ENCODE peak calls at places on chromosomes 4 and X, in four cellular contexts. One of them, this sample, is unnamed.
A peak's percentile ranks its signal among the peaks of the same experiment; 100 is the strongest.

GRCh38 chr4:47050986-47051725 is 19.8 kb downstream of the GABRB1 start:
- DNase-seq in pancreas: no peak
- DNase-seq in fibroblast of pulmonary artery: no peak
- DNase-seq in tibial nerve: no peak
- DNase-seq in this sample: no peak

GRCh38 chrX:4710618-4711433 is 997.4 kb upstream of the PRKX start:
- DNase-seq in pancreas: peak; percentile 31
- DNase-seq in fibroblast of pulmonary artery: no peak
- DNase-seq in tibial nerve: no peak
- DNase-seq in this sample: no peak

GRCh38 chrX:40144576-40144975 is 46.8 kb upstream of the BCOR start:
- DNase-seq in pancreas: no peak
- DNase-seq in fibroblast of pulmonary artery: no peak
- DNase-seq in tibial nerve: no peak
- DNase-seq in this sample: no peak

GRCh38 chr4:41360911-41361830 is 104.4 kb downstream of the UCHL1 start:
- DNase-seq in pancreas: peak; percentile 31
- DNase-seq in fibroblast of pulmonary artery: peak; percentile 24
- DNase-seq in tibial nerve: no peak
- DNase-seq in this sample: peak; percentile 18

GRCh38 chr4:26746742-26747351 is 113.8 kb upstream of the STIM2 start:
- DNase-seq in pancreas: no peak
- DNase-seq in fibroblast of pulmonary artery: no peak
- DNase-seq in tibial nerve: no peak
- DNase-seq in this sample: no peak

GRCh38 chr4:8269535-8270417 is at the start of gene HTRA3:
- DNase-seq in pancreas: no peak
- DNase-seq in fibroblast of pulmonary artery: peak; percentile 64
- DNase-seq in tibial nerve: peak; percentile 45
- DNase-seq in this sample: no peak

GRCh38 chr4:7425591-7426468 is 8.9 kb downstream of the PSAPL1 start:
- DNase-seq in pancreas: no peak
- DNase-seq in fibroblast of pulmonary artery: no peak
- DNase-seq in tibial nerve: no peak
- DNase-seq in this sample: no peak

GRCh38 chr4:29708473-29708872 is 1011.7 kb upstream of the PCDH7 start:
- DNase-seq in pancreas: no peak
- DNase-seq in fibroblast of pulmonary artery: peak; percentile 2
- DNase-seq in tibial nerve: no peak
- DNase-seq in this sample: peak; percentile 13

GRCh38 chrX:45710081-45710801 is 509.6 kb upstream of the DIPK2B start:
- DNase-seq in pancreas: no peak
- DNase-seq in fibroblast of pulmonary artery: peak; percentile 59
- DNase-seq in tibial nerve: no peak
- DNase-seq in this sample: peak; percentile 95

GRCh38 chr4:164012396-164013027 is 518.0 kb downstream of the TMA16 start:
- DNase-seq in pancreas: no peak
- DNase-seq in fibroblast of pulmonary artery: peak; percentile 1
- DNase-seq in tibial nerve: no peak
- DNase-seq in this sample: peak; percentile 33

GRCh38 chrX:50111762-50112161 is 89.0 kb downstream of the AKAP4 start:
- DNase-seq in pancreas: peak; percentile 60
- DNase-seq in fibroblast of pulmonary artery: no peak
- DNase-seq in tibial nerve: no peak
- DNase-seq in this sample: no peak

GRCh38 chrX:152412105-152412504 is 39.0 kb downstream of the GABRA3 start:
- DNase-seq in pancreas: no peak
- DNase-seq in fibroblast of pulmonary artery: no peak
- DNase-seq in tibial nerve: no peak
- DNase-seq in this sample: no peak

GRCh38 chr4:163875327-163875726 is 380.8 kb downstream of the TMA16 start:
- DNase-seq in pancreas: no peak
- DNase-seq in fibroblast of pulmonary artery: no peak
- DNase-seq in tibial nerve: no peak
- DNase-seq in this sample: no peak

GRCh38 chr4:176270669-176271068 is 1.6 kb upstream of the ASB5 start:
- DNase-seq in pancreas: no peak
- DNase-seq in fibroblast of pulmonary artery: peak; percentile 92
- DNase-seq in tibial nerve: no peak
- DNase-seq in this sample: peak; percentile 98

GRCh38 chr4:151407466-151408379 is 1.3 kb upstream of the FHIP1A start:
- DNase-seq in pancreas: peak; percentile 35
- DNase-seq in fibroblast of pulmonary artery: no peak
- DNase-seq in tibial nerve: no peak
- DNase-seq in this sample: peak; percentile 5

GRCh38 chr4:53196872-53197759 is 168.7 kb downstream of the SCFD2 start:
- DNase-seq in pancreas: no peak
- DNase-seq in fibroblast of pulmonary artery: peak; percentile 95
- DNase-seq in tibial nerve: no peak
- DNase-seq in this sample: peak; percentile 90

GRCh38 chr4:182015893-182016292 is 227.3 kb upstream of the TENM3 start:
- DNase-seq in pancreas: no peak
- DNase-seq in fibroblast of pulmonary artery: no peak
- DNase-seq in tibial nerve: no peak
- DNase-seq in this sample: peak; percentile 43

GRCh38 chr4:127810551-127810950 is 28.4 kb downstream of the HSPA4L start:
- DNase-seq in pancreas: no peak
- DNase-seq in fibroblast of pulmonary artery: no peak
- DNase-seq in tibial nerve: no peak
- DNase-seq in this sample: no peak

GRCh38 chr4:150982557-150983233 is 32.4 kb downstream of the LRBA start:
- DNase-seq in pancreas: no peak
- DNase-seq in fibroblast of pulmonary artery: no peak
- DNase-seq in tibial nerve: no peak
- DNase-seq in this sample: no peak

GRCh38 chr4:114922582-114922912 is 190.9 kb downstream of the NDST4 start:
- DNase-seq in pancreas: no peak
- DNase-seq in fibroblast of pulmonary artery: no peak
- DNase-seq in tibial nerve: no peak
- DNase-seq in this sample: no peak

GRCh38 chrX:123267220-123267619 is 83.1 kb downstream of the GRIA3 start:
- DNase-seq in pancreas: no peak
- DNase-seq in fibroblast of pulmonary artery: peak; percentile 21
- DNase-seq in tibial nerve: no peak
- DNase-seq in this sample: peak; percentile 40

GRCh38 chr4:175339100-175339707 is 421.0 kb downstream of the ADAM29 start:
- DNase-seq in pancreas: no peak
- DNase-seq in fibroblast of pulmonary artery: peak; percentile 16
- DNase-seq in tibial nerve: no peak
- DNase-seq in this sample: peak; percentile 67

GRCh38 chrX:105645667-105646354 is 176.5 kb upstream of the NRK start:
- DNase-seq in pancreas: no peak
- DNase-seq in fibroblast of pulmonary artery: no peak
- DNase-seq in tibial nerve: no peak
- DNase-seq in this sample: peak; percentile 14

GRCh38 chr4:58665649-58666048 is 1555.5 kb upstream of the IGFBP7 start:
- DNase-seq in pancreas: no peak
- DNase-seq in fibroblast of pulmonary artery: no peak
- DNase-seq in tibial nerve: no peak
- DNase-seq in this sample: no peak

GRCh38 chrX:80808854-80809493 is 703 bp downstream of the BRWD3 start:
- DNase-seq in pancreas: peak; percentile 13
- DNase-seq in fibroblast of pulmonary artery: no peak
- DNase-seq in tibial nerve: no peak
- DNase-seq in this sample: peak; percentile 7

GRCh38 chrX:42131856-42132255 is 208.5 kb upstream of the CASK start:
- DNase-seq in pancreas: no peak
- DNase-seq in fibroblast of pulmonary artery: peak; percentile 7
- DNase-seq in tibial nerve: no peak
- DNase-seq in this sample: no peak

GRCh38 chrX:85012098-85012497 is 8.4 kb downstream of the APOOL start:
- DNase-seq in pancreas: no peak
- DNase-seq in fibroblast of pulmonary artery: no peak
- DNase-seq in tibial nerve: no peak
- DNase-seq in this sample: no peak

GRCh38 chr4:67083496-67083895 is 461.8 kb downstream of the CENPC start:
- DNase-seq in pancreas: no peak
- DNase-seq in fibroblast of pulmonary artery: no peak
- DNase-seq in tibial nerve: no peak
- DNase-seq in this sample: no peak

DNA sequence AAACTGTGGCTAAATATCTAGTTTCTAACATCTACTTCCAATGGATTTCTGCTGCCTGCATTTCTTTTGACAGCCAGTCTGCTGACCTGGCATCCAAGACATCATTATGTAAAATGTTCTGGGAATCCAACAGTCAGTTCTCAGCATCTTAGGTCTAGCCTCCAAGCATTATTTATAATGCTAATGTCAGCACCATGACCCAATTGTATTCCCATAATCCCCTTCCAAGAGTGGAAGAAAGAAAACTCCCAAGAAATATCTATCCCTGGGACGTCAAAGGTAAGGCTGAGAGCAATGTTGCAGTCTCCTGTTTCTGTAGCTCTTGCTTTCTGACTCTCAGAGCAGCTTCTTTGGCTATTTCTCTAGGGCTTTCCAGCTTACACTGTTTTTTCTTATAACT is 50.6 kb upstream of the GAB1 start:
- DNase-seq in pancreas: no peak
- DNase-seq in fibroblast of pulmonary artery: peak; percentile 6
- DNase-seq in tibial nerve: no peak
- DNase-seq in this sample: no peak
- H3K4me3 ChIP-seq in pancreas: no peak overlapping the region
- H3K4me3 ChIP-seq in fibroblast of pulmonary artery: no peak overlapping the region
- H3K4me3 ChIP-seq in tibial nerve: no peak overlapping the region
- H3K4me3 ChIP-seq in this sample: no peak overlapping the region

GRCh38 chr4:70728096-70728495 is 6.3 kb downstream of the RUFY3 start:
- DNase-seq in pancreas: no peak
- DNase-seq in fibroblast of pulmonary artery: no peak
- DNase-seq in tibial nerve: no peak
- DNase-seq in this sample: no peak
- TF ChIP-seq CTCF in pancreas: no peak
- TF ChIP-seq CTCF in fibroblast of pulmonary artery: no peak
- TF ChIP-seq CTCF in tibial nerve: no peak
- TF ChIP-seq CTCF in this sample: no peak

GRCh38 chr4:56405016-56405415 is 17.7 kb upstream of the AASDH start:
- DNase-seq in pancreas: no peak
- DNase-seq in fibroblast of pulmonary artery: peak; percentile 18
- DNase-seq in tibial nerve: no peak
- DNase-seq in this sample: no peak

GRCh38 chr4:56406151-56406550 is 18.9 kb upstream of the AASDH start:
- DNase-seq in pancreas: no peak
- DNase-seq in fibroblast of pulmonary artery: no peak
- DNase-seq in tibial nerve: no peak
- DNase-seq in this sample: no peak

GRCh38 chr4:56408978-56409377 is 21.7 kb upstream of the AASDH start:
- DNase-seq in pancreas: no peak
- DNase-seq in fibroblast of pulmonary artery: no peak
- DNase-seq in tibial nerve: no peak
- DNase-seq in this sample: no peak

GRCh38 chr4:56414135-56414675 is 21.2 kb downstream of the PPAT start:
- DNase-seq in pancreas: no peak
- DNase-seq in fibroblast of pulmonary artery: peak; percentile 22
- DNase-seq in tibial nerve: no peak
- DNase-seq in this sample: peak; percentile 20

DNA sequence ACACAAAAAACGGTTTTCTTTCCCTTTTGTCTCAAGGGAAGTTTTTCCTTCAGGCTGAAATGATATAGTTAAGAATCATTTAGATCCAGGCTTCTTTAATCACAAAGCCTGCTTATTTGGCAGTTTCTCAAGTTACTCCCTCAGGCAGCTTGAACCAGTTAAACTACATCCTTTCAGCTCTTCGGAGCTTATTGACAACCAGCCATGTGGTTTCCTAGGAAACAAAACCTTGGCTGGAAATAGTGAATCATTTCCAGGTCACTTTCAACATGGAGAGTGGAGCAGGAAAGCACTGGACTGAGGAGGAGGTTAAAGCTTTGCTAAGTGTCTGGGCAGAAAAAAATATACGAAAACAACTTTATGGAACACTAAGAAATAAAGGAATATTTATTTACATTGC is 23.0 kb upstream of the AASDH start:
- DNase-seq in pancreas: peak; percentile 82
- DNase-seq in fibroblast of pulmonary artery: peak; percentile 98
- DNase-seq in tibial nerve: no peak
- DNase-seq in this sample: peak; percentile 98
- H3K4me3 ChIP-seq in pancreas: no peak overlapping the region
- H3K4me3 ChIP-seq in fibroblast of pulmonary artery: peak overlapping the region; percentile 55
- H3K4me3 ChIP-seq in tibial nerve: peak overlapping the region; percentile 11
- H3K4me3 ChIP-seq in this sample: peak overlapping the region; percentile 28

DNA sequence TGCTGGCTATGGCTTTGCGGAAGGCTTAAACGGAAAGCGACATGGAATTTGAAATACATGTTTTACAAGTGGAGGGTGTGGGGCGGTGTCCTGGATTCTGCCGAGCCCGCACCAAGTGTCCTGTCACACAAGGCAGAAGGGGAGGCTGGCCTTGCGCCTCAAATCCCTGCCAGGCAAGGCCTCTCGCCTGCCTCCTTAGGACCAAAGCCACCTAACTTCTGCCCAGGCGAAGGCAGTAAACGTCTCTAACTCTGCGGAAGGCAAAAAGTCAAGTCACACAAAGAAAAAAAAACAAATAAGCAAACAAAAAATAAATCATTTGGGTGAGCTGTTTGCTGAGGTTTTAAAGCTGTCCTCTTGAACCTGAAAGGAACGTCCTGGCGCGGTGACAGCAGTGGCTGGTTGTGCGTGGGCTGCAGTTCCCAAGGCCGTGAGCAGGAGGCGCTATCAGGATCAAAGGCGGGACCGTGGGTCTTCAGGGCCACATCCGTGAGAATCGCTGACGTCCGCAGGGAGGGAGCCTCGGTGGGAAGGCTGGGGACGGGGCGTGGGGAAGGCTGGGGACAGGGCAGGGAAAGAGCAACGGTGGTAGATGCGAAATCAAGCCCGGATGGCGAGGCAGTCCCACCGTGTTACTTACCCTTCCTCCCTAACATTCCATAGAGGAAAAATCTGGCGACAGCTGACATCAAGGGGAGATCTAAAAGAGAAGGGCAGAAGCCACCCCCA is 99.1 kb downstream of the TRAPPC11 start:
- DNase-seq in pancreas: no peak
- DNase-seq in fibroblast of pulmonary artery: peak; percentile 22
- DNase-seq in tibial nerve: no peak
- DNase-seq in this sample: no peak
- TF ChIP-seq CTCF in pancreas: no peak
- TF ChIP-seq CTCF in fibroblast of pulmonary artery: peak; percentile 39
- TF ChIP-seq CTCF in tibial nerve: no peak
- TF ChIP-seq CTCF in this sample: peak; percentile 36

DNA sequence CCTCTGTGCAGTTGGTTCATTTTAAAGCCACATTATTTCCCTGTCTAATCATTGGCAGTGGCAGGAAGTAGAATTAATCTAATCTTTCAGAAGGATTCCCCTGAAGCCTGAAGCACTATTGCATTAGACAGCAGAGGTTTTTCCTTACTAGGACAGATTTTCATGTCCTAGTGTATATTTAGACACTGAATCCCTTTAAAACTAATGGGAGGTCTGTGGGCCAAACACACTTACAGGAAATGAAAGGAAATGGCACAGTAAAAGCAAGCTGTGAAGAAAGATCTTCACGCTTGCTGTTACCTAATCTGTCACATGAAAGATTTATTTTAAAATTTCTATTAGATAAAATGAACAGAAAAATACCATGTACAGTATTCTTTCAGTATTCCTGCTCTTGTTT is 165.2 kb downstream of the SLC39A8 start:
- DNase-seq in pancreas: no peak
- DNase-seq in fibroblast of pulmonary artery: peak; percentile 58
- DNase-seq in tibial nerve: no peak
- DNase-seq in this sample: no peak
- H3K4me3 ChIP-seq in pancreas: no peak overlapping the region
- H3K4me3 ChIP-seq in fibroblast of pulmonary artery: no peak overlapping the region
- H3K4me3 ChIP-seq in tibial nerve: no peak overlapping the region
- H3K4me3 ChIP-seq in this sample: no peak overlapping the region

GRCh38 chr4:145154573-145154972 is 25.8 kb downstream of the OTUD4 start:
- DNase-seq in pancreas: no peak
- DNase-seq in fibroblast of pulmonary artery: peak; percentile 57
- DNase-seq in tibial nerve: no peak
- DNase-seq in this sample: peak; percentile 30
- TF ChIP-seq CTCF in pancreas: no peak
- TF ChIP-seq CTCF in fibroblast of pulmonary artery: peak; percentile 73
- TF ChIP-seq CTCF in tibial nerve: peak; percentile 18
- TF ChIP-seq CTCF in this sample: peak; percentile 73